ENCODE peak calls at places on chromosomes 12 and 14, in four cellular contexts. Y, O, N and X are unnamed samples.

GRCh38 chr12:56628671-56629458 is 1.3 kb downstream of the BAZ2A start:
- DNase-seq in Y (peak; percentile 57), N (peak; percentile 56), O (no peak), X (no peak)

GRCh38 chr12:22658214-22658613 is 33.2 kb downstream of the ETNK1 start:
- DNase-seq in O (no peak), N (no peak), Y (no peak), X (no peak)

GRCh38 chr12:72273851-72274284 is 1.7 kb downstream of the TRHDE start:
- DNase-seq in N (peak; percentile 19), Y (no peak), O (no peak), X (no peak)

GRCh38 chr12:32507559-32508276 is 108.4 kb downstream of the FGD4 start:
- DNase-seq in Y (no peak), N (no peak), O (no peak), X (no peak)

GRCh38 chr12:61750604-61751003 is 509.6 kb upstream of the USP15 start:
- DNase-seq in N (no peak), Y (no peak), O (no peak), X (no peak)

GRCh38 chr14:103056322-103057027 is 874 bp downstream of the CDC42BPB start:
- DNase-seq in O (no peak), Y (no peak), N (peak; percentile 87), X (no peak)

GRCh38 chr12:124438415-124439056 is 128.9 kb downstream of the NCOR2 start:
- DNase-seq in Y (no peak), O (no peak), N (peak; percentile 50), X (no peak)

GRCh38 chr12:48988030-48988649 is 10.0 kb downstream of the WNT1 start:
- DNase-seq in N (peak; percentile 79), Y (peak; percentile 69), O (no peak), X (no peak)

GRCh38 chr14:96502621-96503251 is 554 bp downstream of the PAPOLA start:
- DNase-seq in Y (peak; percentile 8), N (peak; percentile 75), O (no peak), X (no peak)

GRCh38 chr14:36028218-36028617 is 148.3 kb downstream of the PTCSC3 start:
- DNase-seq in Y (no peak), N (peak; percentile 14), O (peak; percentile 52), X (no peak)

GRCh38 chr12:87441511-87441910 is 587.7 kb downstream of the C12orf50 start:
- DNase-seq in N (no peak), Y (no peak), O (no peak), X (no peak)

GRCh38 chr14:90137807-90138206 is 76.0 kb downstream of the KCNK13 start:
- DNase-seq in O (no peak), Y (no peak), N (no peak), X (no peak)

GRCh38 chr12:99619389-99620158 is 28.0 kb upstream of the GARIN6 start:
- DNase-seq in Y (no peak), O (no peak), N (peak; percentile 74), X (no peak)

GRCh38 chr14:93231129-93231979 is 24.3 kb downstream of the UBR7 start:
- DNase-seq in Y (no peak), O (no peak), N (no peak), X (no peak)

GRCh38 chr12:3542911-3543310 is 51.9 kb downstream of the PRMT8 start:
- DNase-seq in N (no peak), O (no peak), Y (no peak), X (no peak)

GRCh38 chr14:62002636-62003035 is 240.4 kb downstream of the SNAPC1 start:
- DNase-seq in Y (no peak), N (no peak), O (no peak), X (no peak)

GRCh38 chr14:52977798-52978197 is 26.9 kb upstream of the FERMT2 start:
- DNase-seq in O (no peak), Y (no peak), N (no peak), X (no peak)